ENCODE peak calls at places on chromosomes 5 and 9, in four cellular contexts. Q is naive thymus-derived CD4-positive, alpha-beta T cell; E is A549; S is cardiac muscle cell. D is an unnamed sample.

GRCh38 chr5:77328926-77329647 is 118.6 kb downstream of the PDE8B start:
- DNase-seq in E (no peak), Q (no peak), S (no peak), D (no peak)

GRCh38 chr5:171120986-171121622 is 187.9 kb upstream of the TLX3 start:
- DNase-seq in S (no peak), E (no peak), Q (no peak), D (no peak)

GRCh38 chr9:75624984-75625383 is 265.5 kb upstream of the PCSK5 start:
- DNase-seq in Q (no peak), S (no peak), E (no peak), D (no peak)

GRCh38 chr9:111825468-111826145 is 30.9 kb upstream of the SHOC1 start:
- DNase-seq in E (no peak), S (no peak), Q (no peak), D (no peak)

GRCh38 chr5:101675510-101675909 is 620.6 kb downstream of the SLCO4C1 start:
- DNase-seq in Q (no peak), E (no peak), S (no peak), D (no peak)

GRCh38 chr5:14156611-14157493 is 13.7 kb downstream of the TRIO start:
- DNase-seq in E (peak), S (no peak), Q (no peak), D (no peak)

GRCh38 chr5:67194169-67194568 is 2.4 kb downstream of the CD180 start:
- DNase-seq in Q (no peak), S (no peak), E (no peak), D (no peak)

GRCh38 chr9:133321411-133321935 is 14.5 kb downstream of the SURF6 start:
- DNase-seq in E (no peak), Q (no peak), S (no peak), D (no peak)

GRCh38 chr5:28903643-28904042 is 1865.3 kb upstream of the CDH9 start:
- DNase-seq in S (no peak), E (no peak), Q (no peak), D (no peak)

GRCh38 chr5:6026766-6027165 is 351.6 kb downstream of the MED10 start:
- DNase-seq in Q (no peak), E (no peak), S (no peak), D (no peak)

GRCh38 chr5:155530046-155530445 is 516.5 kb downstream of the KIF4B start:
- DNase-seq in S (no peak), Q (no peak), E (no peak), D (no peak)

GRCh38 chr5:133469252-133469651 is 143.1 kb downstream of the FSTL4 start:
- DNase-seq in Q (no peak), E (no peak), S (no peak), D (no peak)

GRCh38 chr9:12753931-12754330 is 20.9 kb upstream of the LURAP1L start:
- DNase-seq in E (no peak), Q (no peak), S (no peak), D (no peak)

GRCh38 chr9:136671646-136672430 is 9.1 kb downstream of the EGFL7 start:
- DNase-seq in Q (no peak), E (peak), S (peak), D (no peak)

GRCh38 chr5:38404667-38405276 is 146.4 kb downstream of the EGFLAM start:
- DNase-seq in S (peak), E (no peak), Q (no peak), D (no peak)

GRCh38 chr9:114722363-114722695 is 40.3 kb upstream of the TEX48 start:
- DNase-seq in E (no peak), S (no peak), Q (no peak), D (no peak)

GRCh38 chr5:77960863-77961396 is 184.8 kb upstream of the TBCA start:
- DNase-seq in Q (no peak), E (no peak), S (no peak), D (peak)

GRCh38 chr5:167229751-167230150 is 1061.7 kb upstream of the WWC1 start:
- DNase-seq in Q (no peak), E (no peak), S (no peak), D (no peak)

GRCh38 chr5:62144395-62145022 is 161.5 kb upstream of the KIF2A start:
- DNase-seq in Q (no peak), S (no peak), E (no peak), D (no peak)

DNA sequence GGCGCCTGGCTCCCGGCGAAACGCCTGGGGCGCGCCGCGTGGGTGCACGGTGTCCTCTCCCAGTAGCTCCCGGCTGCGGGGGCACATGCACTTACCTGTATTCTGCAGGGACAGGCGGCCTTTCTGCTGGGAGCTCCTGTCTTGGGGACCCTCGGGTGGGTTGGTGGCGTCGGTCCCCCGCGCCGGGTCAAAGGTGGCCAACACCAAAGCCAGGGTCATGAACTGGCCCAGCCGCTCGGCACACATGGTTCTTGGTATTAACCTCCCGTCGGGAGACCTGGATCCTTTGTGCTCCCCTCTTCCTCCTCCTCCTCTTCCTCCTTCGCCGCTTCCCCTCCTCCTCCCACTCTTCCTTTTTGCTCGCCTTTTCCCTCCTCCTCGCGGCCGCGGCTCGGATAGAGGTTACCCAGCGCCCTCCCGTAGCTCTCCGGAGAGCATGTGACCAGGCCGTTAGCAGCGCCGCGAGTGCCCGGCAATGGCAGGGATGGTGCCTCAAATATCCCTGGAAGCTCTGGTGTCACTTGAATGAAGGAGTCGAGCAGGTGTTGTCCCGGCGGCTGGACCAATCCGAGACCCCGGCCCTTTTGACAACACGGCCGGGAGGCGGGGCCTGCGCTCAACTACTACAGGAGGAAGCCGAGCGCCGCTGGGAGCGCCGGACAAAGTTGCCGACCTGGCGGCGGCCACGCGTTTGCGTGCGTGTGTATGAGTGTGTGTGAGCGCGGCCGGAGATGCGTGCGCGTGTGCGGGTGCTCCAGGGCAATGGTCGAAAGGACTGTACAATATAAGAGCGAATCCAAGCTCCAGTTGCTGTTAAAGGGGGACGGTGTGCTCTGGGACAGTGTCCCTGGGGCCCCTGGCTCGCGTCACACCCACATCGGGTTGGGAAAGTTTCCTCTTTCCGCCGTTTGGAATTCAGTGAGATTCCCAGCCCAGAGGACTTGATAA is at the start of gene STC2:
- DNase-seq in Q (no peak), E (peak), S (peak), D (peak)
- H3K4me3 ChIP-seq in Q (no peak), E (peak), S (peak), D (peak)

GRCh38 chr5:143207058-143207457 is 196.4 kb downstream of the NR3C1 start:
- DNase-seq in E (no peak), S (no peak), Q (no peak), D (no peak)

GRCh38 chr5:143206194-143207053 is 197.1 kb downstream of the NR3C1 start:
- DNase-seq in Q (no peak), E (no peak), S (no peak), D (no peak)

GRCh38 chr5:143205386-143205785 is 198.1 kb downstream of the NR3C1 start:
- DNase-seq in E (no peak), S (no peak), Q (no peak), D (no peak)

GRCh38 chr5:143204474-143205246 is 198.8 kb downstream of the NR3C1 start:
- DNase-seq in E (no peak), Q (no peak), S (no peak), D (no peak)

DNA sequence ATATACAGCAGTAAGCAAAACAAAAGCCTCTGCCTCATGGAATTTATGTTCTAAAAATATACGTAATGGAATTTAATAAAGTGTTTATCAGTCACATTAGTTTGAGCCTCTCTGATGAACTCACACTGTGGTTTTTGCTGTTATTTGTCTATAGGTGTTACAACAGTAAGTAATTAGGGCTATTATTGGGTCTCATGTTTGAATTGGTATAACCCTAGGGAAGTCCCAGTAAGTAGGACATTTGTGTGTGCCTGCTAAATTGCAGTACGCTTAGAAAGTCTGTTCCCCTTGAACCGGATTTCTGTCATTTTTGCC is 197.7 kb downstream of the NR3C1 start:
- DNase-seq in Q (no peak), S (no peak), E (no peak), D (no peak)
- H3K4me3 ChIP-seq in Q (no peak), S (no peak), E (no peak), D (no peak)

GRCh38 chr5:112973904-112974303 is 2.7 kb upstream of the DCP2 start:
- DNase-seq in E (no peak), Q (no peak), S (no peak), D (no peak)
- H3K4me3 ChIP-seq in E (no peak), Q (no peak), S (no peak), D (no peak)

GRCh38 chr5:178241688-178242231 is 9.2 kb upstream of the PHYKPL start:
- DNase-seq in E (no peak), S (no peak), Q (no peak), D (no peak)
- H3K4me3 ChIP-seq in E (no peak), S (no peak), Q (no peak), D (no peak)

DNA sequence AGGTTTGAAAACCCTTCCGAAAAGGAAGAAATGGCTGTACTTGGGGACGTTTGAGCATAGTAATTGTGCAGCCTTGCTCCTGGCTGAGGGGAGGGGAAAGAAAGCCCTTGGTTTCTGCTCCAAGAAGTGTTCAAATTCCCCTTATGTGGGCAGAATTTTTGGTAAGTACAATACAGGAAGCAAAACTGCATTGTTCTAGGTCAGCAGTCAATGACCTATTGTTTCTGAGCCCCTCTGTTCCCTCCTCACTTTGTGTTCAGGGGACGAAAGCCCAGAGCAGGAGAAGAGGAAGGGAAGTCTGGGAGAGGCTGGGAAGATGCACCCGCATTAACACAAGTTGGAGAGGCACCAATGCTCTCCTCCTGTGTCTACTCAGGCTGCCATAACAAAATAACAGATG is 11.9 kb downstream of the BASP1 start:
- DNase-seq in Q (no peak), S (no peak), E (no peak), D (no peak)
- H3K4me3 ChIP-seq in Q (no peak), S (no peak), E (no peak), D (no peak)

GRCh38 chr9:2040828-2041227 is 25.7 kb downstream of the SMARCA2 start:
- DNase-seq in Q (no peak), E (no peak), S (no peak), D (no peak)
- H3K4me3 ChIP-seq in Q (no peak), E (no peak), S (no peak), D (no peak)

DNA sequence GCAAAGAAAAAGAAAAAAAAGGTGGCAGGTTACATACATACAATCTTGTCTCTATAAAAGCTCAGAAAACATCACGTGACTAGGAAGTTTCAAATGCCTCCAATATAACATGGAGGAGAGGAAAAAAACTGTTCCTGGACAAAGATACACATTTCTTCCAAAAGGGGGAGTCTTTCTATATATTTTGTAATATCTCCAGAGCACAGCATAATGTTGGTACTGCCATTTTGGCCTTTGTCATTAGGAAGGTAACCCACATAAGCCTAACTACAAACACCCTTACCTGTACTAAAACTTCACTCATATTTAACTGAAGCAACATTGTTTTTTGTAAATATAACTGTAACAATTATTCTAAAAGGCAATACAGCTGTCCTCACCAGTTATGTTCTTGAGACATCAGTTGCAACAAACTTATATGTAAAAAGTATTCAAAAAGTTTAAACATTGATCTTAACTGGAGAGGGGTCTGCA is 1.2 kb upstream of the BTF3 start:
- DNase-seq in Q (no peak), S (peak), E (peak), D (peak)
- H3K4me3 ChIP-seq in Q (no peak), S (peak), E (peak), D (peak)

DNA sequence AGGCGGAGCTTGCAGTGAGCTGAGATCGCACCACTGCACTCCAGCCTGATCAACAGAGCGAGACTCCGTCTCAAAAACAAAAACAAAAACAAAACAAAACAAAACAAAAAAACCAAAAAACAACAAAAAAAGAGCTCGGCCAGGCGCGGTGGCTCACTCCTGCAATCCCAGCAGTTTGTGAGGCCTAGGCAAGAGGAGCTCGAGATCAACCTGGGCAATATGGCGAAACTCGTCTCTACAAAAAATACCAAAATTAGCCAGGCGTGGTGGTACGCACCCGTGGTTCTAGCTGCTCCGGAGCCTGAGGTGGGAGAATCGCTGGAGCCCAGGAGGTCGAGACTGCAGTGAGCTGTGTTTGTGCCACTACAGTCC is 20.2 kb downstream of the TRIM7 start:
- DNase-seq in E (no peak), S (no peak), Q (no peak), D (no peak)
- H3K4me3 ChIP-seq in E (peak), S (no peak), Q (peak), D (no peak)

GRCh38 chr9:129679537-129679936 is 14.1 kb downstream of the PRRX2 start:
- DNase-seq in Q (no peak), S (no peak), E (no peak), D (no peak)

GRCh38 chr9:129685933-129686259 is 20.4 kb downstream of the PRRX2 start:
- DNase-seq in S (no peak), Q (no peak), E (no peak), D (no peak)

GRCh38 chr9:129681924-129682323 is 16.5 kb downstream of the PRRX2 start:
- DNase-seq in E (no peak), Q (no peak), S (no peak), D (no peak)

GRCh38 chr9:129685220-129685932 is 19.9 kb downstream of the PRRX2 start:
- DNase-seq in Q (no peak), S (no peak), E (peak), D (no peak)

DNA sequence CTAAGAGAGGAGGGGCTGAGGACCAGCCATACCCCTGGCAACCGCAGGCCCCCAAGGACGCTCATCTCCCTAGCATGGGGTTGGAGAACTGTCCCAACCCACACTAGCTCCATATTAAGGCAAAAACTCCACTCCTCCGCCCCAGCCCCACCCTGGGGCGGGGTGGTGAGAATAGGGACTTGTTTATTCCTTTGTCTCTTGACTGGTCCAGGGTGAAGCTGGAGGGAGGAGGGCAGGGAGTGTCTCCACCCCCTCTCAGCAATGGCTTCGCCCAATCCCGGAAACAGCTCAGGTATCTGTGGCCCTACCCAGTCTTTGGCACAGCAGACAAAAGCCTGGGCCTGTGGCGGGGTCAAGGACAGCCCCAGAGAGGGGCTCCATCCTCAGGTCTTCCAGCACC is 16.9 kb downstream of the PRRX2 start:
- DNase-seq in S (no peak), E (no peak), Q (no peak), D (no peak)
- H3K4me3 ChIP-seq in S (no peak), E (no peak), Q (no peak), D (no peak)

D was measured in Jurkat, Clone E6-1.